ENCODE peak calls at places on chromosomes 5 and 9, in eight cellular contexts. One of them, this sample, is unnamed.

GRCh38 chr9:4048441-4048840 is 251.4 kb downstream of the GLIS3 start:
- DNase-seq in C1 segment of cervical spinal cord: no peak
- DNase-seq in anterior cingulate cortex: no peak
- DNase-seq in activated T-cell treated with anti-CD3 and anti-CD28 coated beads for 4 hours: no peak
- DNase-seq in dermis blood vessel endothelial cell: peak
- DNase-seq in fibroblast of lung: peak
- DNase-seq in small intestine: no peak
- DNase-seq in iPS-NIHi11: peak
- DNase-seq in this sample: no peak

GRCh38 chr5:69299625-69300024 is 33.0 kb downstream of the CCDC125 start:
- DNase-seq in C1 segment of cervical spinal cord: no peak
- DNase-seq in anterior cingulate cortex: no peak
- DNase-seq in activated T-cell treated with anti-CD3 and anti-CD28 coated beads for 4 hours: no peak
- DNase-seq in dermis blood vessel endothelial cell: no peak
- DNase-seq in fibroblast of lung: no peak
- DNase-seq in small intestine: no peak
- DNase-seq in iPS-NIHi11: no peak
- DNase-seq in this sample: no peak

GRCh38 chr5:62197697-62198096 is 108.3 kb upstream of the KIF2A start:
- DNase-seq in C1 segment of cervical spinal cord: no peak
- DNase-seq in anterior cingulate cortex: no peak
- DNase-seq in activated T-cell treated with anti-CD3 and anti-CD28 coated beads for 4 hours: no peak
- DNase-seq in dermis blood vessel endothelial cell: no peak
- DNase-seq in fibroblast of lung: no peak
- DNase-seq in small intestine: no peak
- DNase-seq in iPS-NIHi11: no peak
- DNase-seq in this sample: no peak

GRCh38 chr5:40787986-40788385 is 10.2 kb downstream of the PRKAA1 start:
- DNase-seq in C1 segment of cervical spinal cord: no peak
- DNase-seq in anterior cingulate cortex: no peak
- DNase-seq in activated T-cell treated with anti-CD3 and anti-CD28 coated beads for 4 hours: no peak
- DNase-seq in dermis blood vessel endothelial cell: no peak
- DNase-seq in fibroblast of lung: no peak
- DNase-seq in small intestine: no peak
- DNase-seq in iPS-NIHi11: no peak
- DNase-seq in this sample: no peak

GRCh38 chr9:34884732-34885131 is 73.4 kb upstream of the PHF24 start:
- DNase-seq in C1 segment of cervical spinal cord: no peak
- DNase-seq in anterior cingulate cortex: no peak
- DNase-seq in activated T-cell treated with anti-CD3 and anti-CD28 coated beads for 4 hours: no peak
- DNase-seq in dermis blood vessel endothelial cell: no peak
- DNase-seq in fibroblast of lung: no peak
- DNase-seq in small intestine: no peak
- DNase-seq in iPS-NIHi11: no peak
- DNase-seq in this sample: no peak

GRCh38 chr5:123422433-123423277 is 548 bp downstream of the CEP120 start:
- DNase-seq in C1 segment of cervical spinal cord: no peak
- DNase-seq in anterior cingulate cortex: no peak
- DNase-seq in activated T-cell treated with anti-CD3 and anti-CD28 coated beads for 4 hours: peak
- DNase-seq in dermis blood vessel endothelial cell: peak
- DNase-seq in fibroblast of lung: peak
- DNase-seq in small intestine: peak
- DNase-seq in iPS-NIHi11: no peak
- DNase-seq in this sample: no peak

GRCh38 chr9:108257387-108257786 is 598.4 kb downstream of the ACTL7B start:
- DNase-seq in C1 segment of cervical spinal cord: no peak
- DNase-seq in anterior cingulate cortex: no peak
- DNase-seq in activated T-cell treated with anti-CD3 and anti-CD28 coated beads for 4 hours: no peak
- DNase-seq in dermis blood vessel endothelial cell: no peak
- DNase-seq in fibroblast of lung: no peak
- DNase-seq in small intestine: no peak
- DNase-seq in iPS-NIHi11: no peak
- DNase-seq in this sample: no peak

GRCh38 chr5:124744170-124744911 is 2.1 kb downstream of the ZNF608 start:
- DNase-seq in C1 segment of cervical spinal cord: peak
- DNase-seq in anterior cingulate cortex: peak
- DNase-seq in activated T-cell treated with anti-CD3 and anti-CD28 coated beads for 4 hours: no peak
- DNase-seq in dermis blood vessel endothelial cell: peak
- DNase-seq in fibroblast of lung: peak
- DNase-seq in small intestine: peak
- DNase-seq in iPS-NIHi11: no peak
- DNase-seq in this sample: no peak

GRCh38 chr9:127548352-127548878 is 63.7 kb upstream of the STXBP1 start:
- DNase-seq in C1 segment of cervical spinal cord: no peak
- DNase-seq in anterior cingulate cortex: no peak
- DNase-seq in activated T-cell treated with anti-CD3 and anti-CD28 coated beads for 4 hours: no peak
- DNase-seq in dermis blood vessel endothelial cell: no peak
- DNase-seq in fibroblast of lung: no peak
- DNase-seq in small intestine: peak
- DNase-seq in iPS-NIHi11: no peak
- DNase-seq in this sample: no peak

GRCh38 chr5:79850316-79850822 is 140.7 kb downstream of the MTX3 start:
- DNase-seq in C1 segment of cervical spinal cord: no peak
- DNase-seq in anterior cingulate cortex: no peak
- DNase-seq in activated T-cell treated with anti-CD3 and anti-CD28 coated beads for 4 hours: no peak
- DNase-seq in dermis blood vessel endothelial cell: no peak
- DNase-seq in fibroblast of lung: no peak
- DNase-seq in small intestine: no peak
- DNase-seq in iPS-NIHi11: no peak
- DNase-seq in this sample: no peak

GRCh38 chr5:54634089-54634488 is 116.5 kb downstream of the SNX18 start:
- DNase-seq in C1 segment of cervical spinal cord: no peak
- DNase-seq in anterior cingulate cortex: no peak
- DNase-seq in activated T-cell treated with anti-CD3 and anti-CD28 coated beads for 4 hours: no peak
- DNase-seq in dermis blood vessel endothelial cell: no peak
- DNase-seq in fibroblast of lung: no peak
- DNase-seq in small intestine: no peak
- DNase-seq in iPS-NIHi11: no peak
- DNase-seq in this sample: no peak

GRCh38 chr5:172377438-172377837 is 76.9 kb downstream of the SH3PXD2B start:
- DNase-seq in C1 segment of cervical spinal cord: no peak
- DNase-seq in anterior cingulate cortex: no peak
- DNase-seq in activated T-cell treated with anti-CD3 and anti-CD28 coated beads for 4 hours: no peak
- DNase-seq in dermis blood vessel endothelial cell: no peak
- DNase-seq in fibroblast of lung: no peak
- DNase-seq in small intestine: no peak
- DNase-seq in iPS-NIHi11: no peak
- DNase-seq in this sample: no peak

GRCh38 chr9:89926167-89926566 is 321.4 kb downstream of the GADD45G start:
- DNase-seq in C1 segment of cervical spinal cord: no peak
- DNase-seq in anterior cingulate cortex: no peak
- DNase-seq in activated T-cell treated with anti-CD3 and anti-CD28 coated beads for 4 hours: no peak
- DNase-seq in dermis blood vessel endothelial cell: no peak
- DNase-seq in fibroblast of lung: no peak
- DNase-seq in small intestine: no peak
- DNase-seq in iPS-NIHi11: no peak
- DNase-seq in this sample: no peak

This sample was measured in stimulated activated CD8-positive, alpha-beta memory T cell treated with anti-CD3 and anti-CD28 coated beads, Interleukin-4, amount 100 ng/mL, for 4 hours.